ENCODE peak calls at places on chromosomes 13 and 19, in five cellular contexts. X, U, C, L and F are unnamed samples.
A peak's percentile ranks its signal among the peaks of the same experiment; 100 is the strongest.

GRCh38 chr19:4098493-4098892 is 25.4 kb downstream of the MAP2K2 start:
- DNase-seq in X (no peak), U (no peak), C (no peak), L (no peak), F (no peak)

GRCh38 chr19:49716154-49716553 is 25.2 kb downstream of the CPT1C start:
- DNase-seq in X (no peak), U (no peak), C (no peak), L (no peak), F (no peak)

GRCh38 chr13:28854657-28855056 is 34.5 kb downstream of the MTUS2 start:
- DNase-seq in X (no peak), U (no peak), C (peak; percentile 48), L (no peak), F (no peak)

GRCh38 chr13:73107970-73108369 is 49.2 kb downstream of the KLF5 start:
- DNase-seq in X (no peak), U (no peak), C (no peak), L (no peak), F (no peak)

GRCh38 chr13:49540552-49540951 is 44.8 kb downstream of the PHF11 start:
- DNase-seq in X (no peak), U (no peak), C (no peak), L (no peak), F (peak; percentile 15)

GRCh38 chr19:54586397-54586796 is 7.0 kb upstream of the LILRA1 start:
- DNase-seq in X (no peak), U (no peak), C (no peak), L (no peak), F (no peak)

GRCh38 chr19:22623841-22624221 is 10.3 kb upstream of the ZNF492 start:
- DNase-seq in X (no peak), U (no peak), C (no peak), L (no peak), F (no peak)

GRCh38 chr13:23159205-23159586 is 21.6 kb upstream of the SGCG start:
- DNase-seq in X (peak; percentile 32), U (no peak), C (peak; percentile 76), L (peak; percentile 25), F (peak; percentile 46)

GRCh38 chr19:10269333-10270179 is 1.4 kb upstream of the ICAM1 start:
- DNase-seq in X (peak; percentile 82), U (peak; percentile 91), C (peak; percentile 86), L (peak; percentile 47), F (peak; percentile 76)

DNA sequence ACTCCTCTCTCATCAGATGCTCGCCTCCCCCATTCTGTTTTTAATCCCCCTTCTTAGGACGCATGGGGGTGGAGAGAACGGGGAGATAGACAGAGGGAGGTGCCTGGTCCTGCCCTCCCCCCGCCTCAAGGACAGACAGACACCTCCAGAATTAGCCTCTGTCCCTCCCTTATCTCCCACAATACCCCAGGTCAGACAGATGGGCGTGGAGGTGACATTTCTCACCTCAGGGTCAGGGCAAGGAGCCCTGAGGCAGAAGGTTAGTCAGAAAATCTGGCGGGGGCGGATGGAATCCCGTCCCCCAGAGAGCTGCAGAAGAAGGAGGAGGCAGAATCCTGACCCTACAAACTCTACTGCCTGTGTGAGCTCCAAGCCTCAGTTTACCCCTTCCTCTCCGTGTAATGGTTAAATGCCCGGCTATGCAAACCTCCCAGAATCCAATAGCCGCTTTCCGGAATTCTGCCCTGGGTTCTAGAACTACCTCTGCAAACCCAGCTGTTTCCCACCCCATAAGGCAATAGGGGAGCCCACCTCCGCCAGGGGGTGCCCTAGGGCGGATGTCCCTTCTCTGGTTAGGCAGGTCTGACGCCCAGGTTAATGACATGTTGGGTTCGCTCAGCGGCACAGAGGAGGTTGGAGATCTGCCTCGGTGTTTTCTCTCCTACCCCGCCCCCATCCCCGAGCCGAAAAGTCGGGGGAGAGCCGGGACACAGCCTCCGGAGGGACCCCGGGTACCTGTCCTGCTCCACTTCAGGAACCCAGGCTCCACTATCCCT is 900 bp downstream of the PPP1R13L start:
- DNase-seq in X (peak; percentile 56), U (peak; percentile 67), C (peak; percentile 92), L (peak; percentile 67), F (peak; percentile 79)
- TF ChIP-seq CTCF in X (peak; percentile 62), U (peak; percentile 39), C (peak; percentile 79), L (peak; percentile 81), F (peak; percentile 70)

DNA sequence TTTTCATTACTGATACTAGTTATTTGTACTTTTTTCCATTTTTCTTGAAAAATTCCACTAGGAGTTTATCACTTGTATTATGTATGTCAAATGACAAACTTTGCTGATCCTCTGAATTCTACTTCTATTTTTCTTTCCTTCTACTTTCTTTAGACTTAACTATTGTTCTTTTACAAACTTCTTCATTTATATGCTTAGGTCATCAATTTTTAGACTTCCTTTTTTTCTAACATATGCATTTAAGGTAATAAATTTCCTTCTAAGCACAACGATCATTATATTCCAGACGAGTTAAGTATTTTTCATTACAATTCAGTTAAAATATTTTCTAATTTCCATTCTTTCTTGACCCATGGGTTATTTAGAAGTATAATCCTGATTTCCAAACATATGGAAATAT is 240.8 kb downstream of the NHLRC3 start:
- DNase-seq in X (no peak), U (no peak), C (no peak), L (no peak), F (no peak)
- TF ChIP-seq CTCF in X (no peak), U (no peak), C (no peak), L (no peak), F (no peak)

GRCh38 chr13:43411211-43411610 is 375.6 kb downstream of the ENOX1 start:
- DNase-seq in X (no peak), U (no peak), C (no peak), L (no peak), F (no peak)

GRCh38 chr13:43407023-43407581 is 379.7 kb downstream of the ENOX1 start:
- DNase-seq in X (no peak), U (no peak), C (no peak), L (no peak), F (no peak)

GRCh38 chr13:43401364-43401763 is 378.0 kb downstream of the DNAJC15 start:
- DNase-seq in X (no peak), U (no peak), C (no peak), L (no peak), F (no peak)

GRCh38 chr13:43408274-43408673 is 378.5 kb downstream of the ENOX1 start:
- DNase-seq in X (no peak), U (no peak), C (no peak), L (no peak), F (no peak)

GRCh38 chr13:43405457-43405856 is 381.3 kb downstream of the ENOX1 start:
- DNase-seq in X (no peak), U (no peak), C (no peak), L (peak; percentile 93), F (peak; percentile 81)
- TF ChIP-seq CTCF in X (no peak), U (no peak), C (no peak), L (no peak), F (no peak)

GRCh38 chr19:46785980-46786235 is 2.5 kb downstream of the SLC1A5 start:
- DNase-seq in X (no peak), U (no peak), C (no peak), L (no peak), F (no peak)

GRCh38 chr19:46782355-46783019 is 5.9 kb downstream of the SLC1A5 start:
- DNase-seq in X (no peak), U (no peak), C (no peak), L (no peak), F (no peak)

GRCh38 chr19:46783670-46784069 is 4.7 kb downstream of the SLC1A5 start:
- DNase-seq in X (no peak), U (no peak), C (no peak), L (no peak), F (no peak)

GRCh38 chr19:46785054-46785979 is 3.1 kb downstream of the SLC1A5 start:
- DNase-seq in X (no peak), U (no peak), C (no peak), L (no peak), F (peak; percentile 14)

GRCh38 chr19:46784262-46785053 is 3.9 kb downstream of the SLC1A5 start:
- DNase-seq in X (no peak), U (peak; percentile 88), C (peak; percentile 88), L (peak; percentile 89), F (peak; percentile 96)
- TF ChIP-seq CTCF in X (peak; percentile 34), U (no peak), C (peak; percentile 59), L (peak; percentile 22), F (peak; percentile 36)

GRCh38 chr19:1434040-1434366 is 4.2 kb upstream of the RPS15 start:
- DNase-seq in X (no peak), U (no peak), C (no peak), L (no peak), F (no peak)
- TF ChIP-seq CTCF in X (no peak), U (no peak), C (no peak), L (no peak), F (no peak)

DNA sequence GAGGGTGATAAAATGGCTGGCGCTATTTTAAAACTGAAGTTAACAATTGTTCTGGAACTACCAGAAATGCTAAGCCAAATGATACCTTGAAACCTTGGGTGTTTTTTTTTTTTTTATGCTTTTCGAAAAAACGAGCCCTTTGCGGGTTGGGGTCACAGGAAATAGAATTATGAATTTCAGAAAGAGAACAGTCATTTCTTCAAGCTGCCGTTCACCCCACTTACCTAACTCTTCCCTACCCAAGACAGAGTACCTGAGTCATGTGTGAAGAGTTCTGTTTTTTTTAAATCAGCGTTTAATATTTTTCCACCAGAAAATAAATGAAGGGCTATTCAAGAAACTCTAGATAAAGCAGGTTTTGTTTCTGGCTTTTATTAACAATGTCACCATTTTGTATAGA is 35.3 kb downstream of the KLF2 start:
- DNase-seq in X (no peak), U (no peak), C (no peak), L (no peak), F (no peak)
- TF ChIP-seq CTCF in X (no peak), U (no peak), C (no peak), L (no peak), F (no peak)